ENCODE peak calls at places on chromosomes 13 and 19, in ten cellular contexts. S is HCT116; X is neural progenitor cell; M is left cardiac atrium; I is activated CD4-positive, alpha-beta T cell treated with anti-CD3 and anti-CD28 coated beads for 48 hours; V is germinal center; T is activated naive CD4-positive, alpha-beta T cell; U is T-helper 2 cell; N is cerebellar nuclear complex; J is neural crest cell. K is an unnamed sample.

GRCh38 chr19:2016041-2016807 is 710 bp upstream of the BTBD2 start:
- DNase-seq in S (peak; percentile 73), X (peak; percentile 78), M (peak; percentile 83), I (peak; percentile 63), V (peak; percentile 67), T (peak; percentile 35), U (peak; percentile 34), N (no peak), J (peak; percentile 42), K (peak; percentile 84)

GRCh38 chr19:44807652-44808462 is 1.0 kb upstream of the BCAM start:
- DNase-seq in S (peak; percentile 55), X (peak; percentile 87), M (no peak), I (no peak), V (no peak), T (no peak), U (no peak), N (no peak), J (peak; percentile 63), K (peak; percentile 40)

GRCh38 chr13:74097116-74097515 is 37.1 kb downstream of the KLF12 start:
- DNase-seq in S (no peak), X (no peak), M (no peak), I (no peak), V (no peak), T (no peak), U (no peak), N (no peak), J (no peak), K (no peak)

GRCh38 chr13:30224732-30225131 is 82.6 kb downstream of the KATNAL1 start:
- DNase-seq in S (peak; percentile 54), X (no peak), M (no peak), I (peak; percentile 9), V (no peak), T (no peak), U (no peak), N (no peak), J (no peak), K (no peak)

GRCh38 chr13:85500716-85501256 is 298.4 kb downstream of the SLITRK6 start:
- DNase-seq in S (no peak), X (no peak), M (no peak), I (no peak), V (no peak), T (no peak), U (no peak), N (no peak), J (no peak), K (no peak)

GRCh38 chr19:47186337-47187022 is 44.5 kb downstream of the BBC3 start:
- DNase-seq in S (no peak), X (no peak), M (no peak), I (peak; percentile 90), V (peak; percentile 79), T (peak; percentile 71), U (peak; percentile 70), N (no peak), J (no peak), K (peak; percentile 30)

GRCh38 chr13:32228330-32229041 is 86.7 kb downstream of the ZAR1L start:
- DNase-seq in S (peak; percentile 18), X (no peak), M (no peak), I (peak; percentile 16), V (no peak), T (no peak), U (no peak), N (no peak), J (no peak), K (no peak)

GRCh38 chr13:27789495-27790303 is 2.6 kb upstream of the GSX1 start:
- DNase-seq in S (no peak), X (peak; percentile 70), M (no peak), I (no peak), V (peak; percentile 28), T (no peak), U (no peak), N (no peak), J (peak; percentile 22), K (no peak)

GRCh38 chr19:7099597-7099921 is 30.1 kb downstream of the ZNF557 start:
- DNase-seq in S (no peak), X (no peak), M (no peak), I (peak; percentile 90), V (no peak), T (no peak), U (no peak), N (no peak), J (peak; percentile 87), K (no peak)

GRCh38 chr19:3857449-3858003 is 11.3 kb downstream of the ZFR2 start:
- DNase-seq in S (no peak), X (no peak), M (no peak), I (no peak), V (peak; percentile 84), T (no peak), U (no peak), N (no peak), J (no peak), K (no peak)

K was measured in transverse colon.